ENCODE peak calls at places on chromosomes 6 and 20, in ten cellular contexts. A is fibroblast of mammary gland, K is GM12865, G is GM12878, Y is osteoblast, E is A549, D is GM20000, I is heart right ventricle, L is dorsolateral prefrontal cortex, W is H9. S is an unnamed sample.
A peak's percentile ranks its signal among the peaks of the same experiment; 100 is the strongest.

GRCh38 chr6:1995521-1996110 is 249.8 kb downstream of the GMDS start:
- DNase-seq in K (peak; percentile 38), L (no peak), W (no peak), E (no peak), G (no peak), A (peak; percentile 49), Y (no peak), D (no peak), I (no peak), S (no peak)

GRCh38 chr6:33372532-33373123 is 19.0 kb upstream of the KIFC1 start:
- DNase-seq in K (no peak), W (no peak), A (no peak), D (no peak), I (no peak), G (no peak), L (no peak), E (no peak), Y (peak; percentile 1), S (peak; percentile 6)

GRCh38 chr20:11755071-11755881 is 162.4 kb upstream of the BTBD3 start:
- DNase-seq in A (peak; percentile 8), I (no peak), G (no peak), L (no peak), K (no peak), D (no peak), Y (peak; percentile 69), W (no peak), E (no peak), S (no peak)

GRCh38 chr6:152129606-152130249 is 322.2 kb downstream of the ESR1 start:
- DNase-seq in L (no peak), E (no peak), G (no peak), A (no peak), W (peak; percentile 43), Y (no peak), K (no peak), D (no peak), I (no peak), S (no peak)

GRCh38 chr20:49452011-49452482 is 30.4 kb downstream of the KCNB1 start:
- DNase-seq in E (no peak), Y (no peak), A (peak; percentile 30), W (no peak), I (peak; percentile 51), L (peak; percentile 67), G (no peak), K (no peak), D (no peak), S (no peak)

GRCh38 chr6:4008324-4009047 is 70.5 kb downstream of the FAM217A start:
- DNase-seq in K (peak; percentile 49), D (peak; percentile 20), E (peak; percentile 43), G (no peak), L (no peak), W (no peak), I (no peak), Y (peak; percentile 87), A (peak; percentile 87), S (peak; percentile 49)

GRCh38 chr6:104606361-104606760 is 253.4 kb downstream of the HACE1 start:
- DNase-seq in I (no peak), G (no peak), W (peak; percentile 34), L (no peak), Y (no peak), D (no peak), E (no peak), K (no peak), A (no peak), S (no peak)

GRCh38 chr6:131597448-131597847 is 24.4 kb downstream of the ARG1 start:
- DNase-seq in G (no peak), Y (no peak), I (no peak), W (no peak), D (peak; percentile 3), L (no peak), A (peak; percentile 5), K (no peak), E (no peak), S (no peak)

GRCh38 chr6:36132221-36132895 is 2.0 kb downstream of the MAPK13 start:
- DNase-seq in L (no peak), K (no peak), E (no peak), W (no peak), I (no peak), A (no peak), D (no peak), G (no peak), Y (no peak), S (no peak)

GRCh38 chr6:36131517-36132220 is 1.4 kb downstream of the MAPK13 start:
- DNase-seq in G (peak; percentile 92), Y (peak; percentile 93), L (peak; percentile 62), W (no peak), A (peak; percentile 87), I (no peak), E (no peak), K (peak; percentile 93), D (peak; percentile 88), S (peak; percentile 86)

GRCh38 chr6:36128793-36129192 is 1.5 kb upstream of the MAPK13 start:
- DNase-seq in D (no peak), L (no peak), K (no peak), E (no peak), G (no peak), I (no peak), Y (no peak), W (no peak), A (no peak), S (no peak)

GRCh38 chr6:36129889-36130671 is at the start of gene MAPK13:
- DNase-seq in I (no peak), W (peak; percentile 59), K (no peak), Y (peak; percentile 92), G (no peak), D (no peak), E (no peak), A (peak; percentile 66), L (no peak), S (no peak)

DNA sequence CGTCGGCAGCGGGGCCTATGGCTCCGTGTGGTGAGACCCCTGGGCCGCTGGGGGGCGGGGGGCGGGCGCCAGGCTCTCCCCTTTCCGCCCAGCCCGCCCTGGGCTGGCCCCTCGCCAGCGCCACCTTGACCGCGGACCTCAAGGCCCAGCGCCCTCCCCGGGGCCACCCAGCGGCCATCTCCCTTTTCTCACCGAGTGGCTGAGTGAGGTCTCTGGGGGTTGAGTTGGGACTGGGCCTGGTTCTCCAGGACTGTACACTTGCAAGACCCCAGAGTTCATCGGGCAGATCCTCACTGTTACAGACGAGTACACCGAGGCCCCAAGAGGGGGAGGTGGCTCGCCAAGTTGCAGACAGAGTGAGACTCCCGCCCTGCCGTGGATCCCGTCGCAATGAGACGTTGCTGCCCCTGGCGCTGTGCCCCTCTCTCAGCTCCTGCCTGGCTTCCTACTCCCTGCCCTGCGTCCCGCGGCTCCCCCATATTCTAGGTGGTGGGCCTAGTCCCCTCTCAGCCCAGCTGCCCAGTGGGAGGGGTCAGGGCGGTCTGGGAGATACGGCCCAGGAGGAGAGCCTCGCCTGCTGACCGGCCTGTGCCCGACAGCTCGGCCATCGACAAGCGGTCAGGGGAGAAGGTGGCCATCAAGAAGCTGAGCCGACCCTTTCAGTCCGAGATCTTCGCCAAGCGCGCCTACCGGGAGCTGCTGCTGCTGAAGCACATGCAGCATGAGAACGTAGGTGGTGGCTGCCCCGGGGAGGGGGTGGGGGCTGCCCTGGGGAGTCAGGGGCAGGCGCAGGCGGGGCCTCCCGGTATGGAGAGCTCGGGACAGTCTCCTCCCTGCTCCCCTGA is 581 bp downstream of the MAPK13 start:
- DNase-seq in L (no peak), W (peak; percentile 62), A (peak; percentile 17), D (peak; percentile 76), I (no peak), Y (peak; percentile 89), K (peak; percentile 35), G (no peak), E (no peak), S (peak; percentile 79)
- TF ChIP-seq CTCF in L (no peak), W (peak; percentile 44), A (no peak), D (no peak), I (no peak), Y (no peak), K (no peak), G (peak; percentile 27), E (no peak), S (peak; percentile 22)

GRCh38 chr20:56411759-56412472 is at the start of gene CASS4:
- DNase-seq in A (peak; percentile 83), D (peak; percentile 31), L (no peak), K (no peak), W (no peak), Y (no peak), G (no peak), I (no peak), E (no peak), S (no peak)

GRCh38 chr20:56412949-56413348 is 889 bp downstream of the CASS4 start:
- DNase-seq in E (no peak), Y (no peak), L (no peak), K (no peak), G (no peak), A (no peak), I (no peak), W (no peak), D (no peak), S (no peak)

GRCh38 chr20:56409946-56410345 is 2.1 kb upstream of the CASS4 start:
- DNase-seq in K (no peak), W (no peak), D (no peak), I (no peak), Y (no peak), L (no peak), G (no peak), E (no peak), A (no peak), S (no peak)

GRCh38 chr20:56414842-56415765 is 3.0 kb downstream of the CASS4 start:
- DNase-seq in G (no peak), L (no peak), W (no peak), Y (no peak), I (no peak), E (no peak), K (no peak), D (no peak), A (peak; percentile 90), S (no peak)

GRCh38 chr20:56412473-56412790 is 372 bp downstream of the CASS4 start:
- DNase-seq in G (no peak), I (no peak), Y (no peak), L (no peak), E (no peak), W (no peak), D (no peak), K (no peak), A (no peak), S (no peak)
- TF ChIP-seq CTCF in G (no peak), I (no peak), Y (no peak), L (no peak), E (no peak), W (no peak), D (no peak), K (no peak), A (no peak), S (no peak)

GRCh38 chr6:120947111-120947510 is 387.2 kb downstream of the TBC1D32 start:
- DNase-seq in Y (peak; percentile 48), K (no peak), G (no peak), A (no peak), I (no peak), D (no peak), L (no peak), W (no peak), E (no peak), S (no peak)
- TF ChIP-seq CTCF in Y (no peak), K (no peak), G (no peak), A (no peak), I (no peak), D (no peak), L (no peak), W (no peak), E (no peak), S (no peak)

GRCh38 chr6:135146160-135146920 is 34.8 kb upstream of the MYB start:
- DNase-seq in D (no peak), I (no peak), L (no peak), A (peak; percentile 7), G (no peak), W (no peak), Y (no peak), K (peak; percentile 29), E (no peak), S (no peak)

GRCh38 chr6:135147637-135148592 is 33.2 kb upstream of the MYB start:
- DNase-seq in E (no peak), A (no peak), K (no peak), L (no peak), D (no peak), G (no peak), Y (no peak), I (no peak), W (no peak), S (no peak)

GRCh38 chr6:135144678-135145508 is 36.2 kb upstream of the MYB start:
- DNase-seq in D (no peak), E (no peak), I (no peak), Y (no peak), L (no peak), A (peak; percentile 40), K (peak; percentile 62), W (no peak), G (no peak), S (no peak)

GRCh38 chr6:135148889-135149288 is 32.2 kb upstream of the MYB start:
- DNase-seq in I (no peak), E (no peak), L (no peak), D (no peak), A (no peak), Y (no peak), W (no peak), G (no peak), K (no peak), S (no peak)

DNA sequence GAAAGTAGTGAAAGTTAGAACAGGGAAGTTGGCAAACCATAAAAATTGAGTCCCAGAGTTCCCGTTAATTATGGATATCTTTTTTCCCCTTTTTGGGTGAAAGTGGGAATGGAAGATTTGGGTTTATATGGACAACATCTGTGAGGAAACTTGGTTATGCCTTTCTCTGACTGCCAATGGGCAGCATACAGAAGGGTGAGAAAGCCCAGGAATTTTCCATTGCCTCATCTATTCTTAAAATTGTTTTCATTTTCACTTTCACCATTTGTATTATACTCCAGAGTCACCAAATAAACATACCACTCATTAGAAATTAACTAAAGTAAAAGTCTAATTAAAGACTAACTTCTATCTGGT is 35.6 kb upstream of the MYB start:
- DNase-seq in D (no peak), I (no peak), E (no peak), G (no peak), K (no peak), A (no peak), W (no peak), L (no peak), Y (no peak), S (no peak)
- TF ChIP-seq CTCF in D (no peak), I (no peak), E (no peak), G (no peak), K (no peak), A (no peak), W (no peak), L (no peak), Y (no peak), S (no peak)

S was measured in GM13976.